ENCODE peak calls at places on chromosomes 4 and X, in six cellular contexts. I is mammary epithelial cell, J is H1, Y is hepatocyte, X is fibroblast of lung, Z is GM23248. L is an unnamed sample.

GRCh38 chrX:22665818-22666217 is 333.9 kb upstream of the DDX53 start:
- DNase-seq in X (no peak), J (no peak), Y (no peak), Z (no peak), I (no peak), L (no peak)

GRCh38 chrX:31580726-31581125 is 508.9 kb upstream of the FTHL17 start:
- DNase-seq in Z (peak), X (peak), Y (no peak), J (no peak), I (peak), L (no peak)

GRCh38 chr4:8644966-8645752 is 52.6 kb downstream of the CPZ start:
- DNase-seq in Y (no peak), Z (no peak), I (no peak), J (peak), X (no peak), L (no peak)

GRCh38 chrX:119878740-119879139 is 7.1 kb downstream of the NDUFA1 start:
- DNase-seq in Y (no peak), I (no peak), Z (no peak), X (no peak), J (no peak), L (no peak)

GRCh38 chrX:53317365-53318069 is 36.1 kb upstream of the IQSEC2 start:
- DNase-seq in Z (peak), Y (peak), X (peak), I (peak), J (peak), L (no peak)

GRCh38 chr4:42371306-42372063 is 25.8 kb upstream of the SHISA3 start:
- DNase-seq in Z (peak), J (no peak), X (peak), I (peak), Y (peak), L (no peak)

GRCh38 chr4:8435656-8436121 is 4.8 kb downstream of the ACOX3 start:
- DNase-seq in Z (peak), J (no peak), X (peak), Y (no peak), I (peak), L (no peak)

GRCh38 chrX:40700640-40701342 is 34.6 kb downstream of the MED14 start:
- DNase-seq in X (no peak), I (no peak), J (no peak), Y (no peak), Z (no peak), L (no peak)

GRCh38 chr4:52894408-52894807 is 32.3 kb downstream of the RASL11B start:
- DNase-seq in I (no peak), Y (no peak), X (no peak), J (no peak), Z (no peak), L (no peak)

GRCh38 chr4:159390648-159391047 is 287.8 kb downstream of the RAPGEF2 start:
- DNase-seq in Y (peak), Z (peak), X (peak), J (no peak), I (peak), L (peak)

GRCh38 chr4:23035521-23036056 is 342.9 kb downstream of the GBA3 start:
- DNase-seq in I (no peak), J (no peak), Z (no peak), Y (no peak), X (no peak), L (no peak)

GRCh38 chr4:84938316-84938715 is 28.2 kb downstream of the WDFY3 start:
- DNase-seq in I (peak), Z (peak), X (peak), J (no peak), Y (no peak), L (peak)

GRCh38 chrX:10022580-10023245 is 55.6 kb downstream of the CLDN34 start:
- DNase-seq in J (no peak), Y (no peak), X (peak), I (no peak), Z (peak), L (no peak)

GRCh38 chr4:55948726-55949479 is at the start of gene CEP135:
- DNase-seq in J (peak), Y (peak), X (peak), I (peak), Z (peak), L (peak)

GRCh38 chr4:55947912-55948725 is 626 bp upstream of the CEP135 start:
- DNase-seq in Z (peak), X (peak), I (peak), Y (peak), J (no peak), L (peak)

GRCh38 chr4:55949480-55949802 is 696 bp downstream of the CEP135 start:
- DNase-seq in Z (no peak), J (no peak), Y (no peak), I (no peak), X (no peak), L (no peak)

GRCh38 chr4:55947254-55947882 is 1.4 kb upstream of the CEP135 start:
- DNase-seq in Y (no peak), Z (peak), X (peak), I (peak), J (no peak), L (no peak)

GRCh38 chr4:55951191-55951922 is 2.6 kb downstream of the CEP135 start:
- DNase-seq in Z (no peak), X (no peak), Y (no peak), I (no peak), J (no peak), L (no peak)
- H3K4me3 ChIP-seq in Z (no peak), X (no peak), Y (no peak), I (no peak), J (no peak), L (no peak)

DNA sequence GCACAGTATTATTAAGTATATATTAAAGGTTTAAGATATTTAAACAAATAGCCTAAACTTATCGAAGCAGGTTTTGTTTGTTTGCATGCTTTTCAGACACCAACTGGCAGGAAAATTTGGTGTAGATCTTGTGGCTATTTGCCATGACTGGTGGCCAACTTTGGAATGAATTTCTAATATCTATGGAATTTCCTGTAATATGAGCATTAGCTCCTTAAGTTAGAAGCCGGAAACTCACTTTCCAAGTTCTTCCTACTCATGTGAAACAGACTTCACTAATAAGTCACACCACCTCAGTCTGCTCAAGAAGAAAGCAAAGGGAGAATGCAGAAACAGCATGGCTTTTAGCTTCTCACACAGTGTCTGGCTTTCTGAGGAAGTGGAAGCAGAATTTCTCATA is 563.9 kb downstream of the GRXCR1 start:
- DNase-seq in X (peak), Z (peak), Y (no peak), I (peak), J (no peak), L (no peak)
- H2AFZ ChIP-seq in X (peak), Z (peak), Y (no peak), I (peak), J (peak), L (no peak)

GRCh38 chr4:97924341-97924958 is 218.8 kb downstream of the STPG2 start:
- DNase-seq in Z (no peak), I (no peak), J (no peak), Y (no peak), X (no peak), L (no peak)
- TF ChIP-seq EZH2 in Z (no peak), I (no peak), J (no peak), Y (no peak), X (no peak), L (no peak)

DNA sequence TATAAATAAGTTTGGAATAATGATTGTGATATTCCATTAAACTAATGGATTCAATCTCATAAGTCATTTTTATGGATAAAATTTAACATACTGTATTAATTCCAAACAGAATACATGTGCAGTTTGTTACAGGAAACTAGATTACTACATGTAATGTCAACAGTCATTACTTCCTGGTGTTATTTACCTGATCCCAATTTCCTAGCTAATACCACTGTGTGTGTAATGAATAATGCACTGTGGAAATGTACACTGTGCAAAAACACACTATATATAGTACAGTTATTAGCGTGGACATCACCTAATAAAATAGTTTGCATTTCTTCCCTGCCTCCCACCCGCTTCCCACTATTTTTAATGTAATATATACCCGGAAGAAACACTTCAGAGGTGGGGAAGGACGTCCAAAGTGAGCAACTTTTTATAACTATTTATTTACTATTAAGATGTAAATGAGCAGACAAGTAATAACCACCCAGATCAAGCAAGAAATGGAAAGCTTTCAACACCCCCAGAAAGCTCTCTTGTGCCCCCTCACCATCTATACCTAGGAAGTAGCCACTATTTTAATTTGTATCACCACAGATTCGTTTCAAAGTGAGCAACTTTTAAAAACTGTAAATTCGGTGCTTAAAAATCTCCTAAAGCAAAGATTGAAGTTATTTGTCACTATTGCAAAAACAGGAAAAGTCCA is 219.1 kb downstream of the THOC2 start:
- DNase-seq in I (no peak), Y (no peak), Z (no peak), J (no peak), X (no peak), L (no peak)
- H3K4me3 ChIP-seq in I (no peak), Y (no peak), Z (no peak), J (no peak), X (no peak), L (peak)